ENCODE peak calls at places on chromosomes 13 and 19, in four cellular contexts. One of them, this sample, is unnamed.

GRCh38 chr19:11437955-11438354 is 2.5 kb downstream of the PRKCSH start:
- DNase-seq in right lobe of liver: no peak
- DNase-seq in pancreas: no peak
- DNase-seq in psoas muscle: no peak
- DNase-seq in this sample: no peak

GRCh38 chr13:100954430-100955361 is 280.1 kb upstream of the TMTC4 start:
- DNase-seq in psoas muscle: no peak
- DNase-seq in right lobe of liver: no peak
- DNase-seq in pancreas: no peak
- DNase-seq in this sample: no peak

GRCh38 chr13:80037505-80037888 is 303.4 kb downstream of the SPRY2 start:
- DNase-seq in psoas muscle: no peak
- DNase-seq in right lobe of liver: no peak
- DNase-seq in pancreas: no peak
- DNase-seq in this sample: no peak

GRCh38 chr19:30227071-30227621 is 145.0 kb upstream of the ZNF536 start:
- DNase-seq in right lobe of liver: no peak
- DNase-seq in psoas muscle: no peak
- DNase-seq in pancreas: no peak
- DNase-seq in this sample: peak; percentile 19

GRCh38 chr19:343941-344624 is 513 bp downstream of the MIER2 start:
- DNase-seq in right lobe of liver: no peak
- DNase-seq in psoas muscle: peak; percentile 30
- DNase-seq in pancreas: no peak
- DNase-seq in this sample: no peak

GRCh38 chr19:3494051-3494450 is 6.4 kb downstream of the DOHH start:
- DNase-seq in pancreas: no peak
- DNase-seq in right lobe of liver: no peak
- DNase-seq in psoas muscle: no peak
- DNase-seq in this sample: peak; percentile 61

GRCh38 chr13:92719868-92720267 is 506.7 kb upstream of the GPC6 start:
- DNase-seq in right lobe of liver: no peak
- DNase-seq in pancreas: no peak
- DNase-seq in psoas muscle: no peak
- DNase-seq in this sample: no peak

GRCh38 chr13:74246398-74246975 is 112.3 kb upstream of the KLF12 start:
- DNase-seq in psoas muscle: no peak
- DNase-seq in pancreas: no peak
- DNase-seq in right lobe of liver: no peak
- DNase-seq in this sample: no peak

GRCh38 chr13:33543089-33543459 is 257.5 kb upstream of the STARD13 start:
- DNase-seq in right lobe of liver: no peak
- DNase-seq in pancreas: no peak
- DNase-seq in psoas muscle: no peak
- DNase-seq in this sample: no peak

GRCh38 chr13:35179494-35179893 is 237.4 kb downstream of the NBEA start:
- DNase-seq in right lobe of liver: no peak
- DNase-seq in psoas muscle: no peak
- DNase-seq in pancreas: no peak
- DNase-seq in this sample: no peak

GRCh38 chr19:45601524-45602522 is at the start of gene GPR4:
- DNase-seq in right lobe of liver: no peak
- DNase-seq in pancreas: no peak
- DNase-seq in psoas muscle: no peak
- DNase-seq in this sample: peak; percentile 72

GRCh38 chr19:6092329-6093286 is 17.7 kb downstream of the RFX2 start:
- DNase-seq in right lobe of liver: peak; percentile 68
- DNase-seq in pancreas: peak; percentile 74
- DNase-seq in psoas muscle: peak; percentile 82
- DNase-seq in this sample: peak; percentile 84

GRCh38 chr13:110756268-110756667 is 42.8 kb downstream of the ING1 start:
- DNase-seq in psoas muscle: no peak
- DNase-seq in right lobe of liver: no peak
- DNase-seq in pancreas: no peak
- DNase-seq in this sample: no peak

GRCh38 chr19:1513492-1514294 is 874 bp upstream of the ADAMTSL5 start:
- DNase-seq in pancreas: peak; percentile 76
- DNase-seq in right lobe of liver: peak; percentile 68
- DNase-seq in psoas muscle: peak; percentile 63
- DNase-seq in this sample: peak; percentile 77

GRCh38 chr19:12834976-12835757 is 788 bp upstream of the RTBDN start:
- DNase-seq in pancreas: peak; percentile 50
- DNase-seq in right lobe of liver: no peak
- DNase-seq in psoas muscle: no peak
- DNase-seq in this sample: peak; percentile 42

GRCh38 chr13:68257111-68257842 is 1027.1 kb upstream of the PCDH9 start:
- DNase-seq in right lobe of liver: no peak
- DNase-seq in pancreas: no peak
- DNase-seq in psoas muscle: no peak
- DNase-seq in this sample: no peak

GRCh38 chr19:40921005-40921897 is 39.2 kb upstream of the CYP2A7 start:
- DNase-seq in pancreas: peak; percentile 66
- DNase-seq in psoas muscle: no peak
- DNase-seq in right lobe of liver: peak; percentile 92
- DNase-seq in this sample: peak; percentile 90

GRCh38 chr13:19596960-19597361 is 35.6 kb upstream of the TPTE2 start:
- DNase-seq in pancreas: no peak
- DNase-seq in psoas muscle: no peak
- DNase-seq in right lobe of liver: no peak
- DNase-seq in this sample: peak; percentile 86

GRCh38 chr19:48815870-48816501 is 5.2 kb upstream of the BCAT2 start:
- DNase-seq in right lobe of liver: no peak
- DNase-seq in pancreas: peak; percentile 57
- DNase-seq in psoas muscle: no peak
- DNase-seq in this sample: no peak

GRCh38 chr13:70960841-70961443 is 852.7 kb upstream of the KLHL1 start:
- DNase-seq in right lobe of liver: no peak
- DNase-seq in psoas muscle: no peak
- DNase-seq in pancreas: no peak
- DNase-seq in this sample: no peak

GRCh38 chr13:45827318-45827717 is 24.2 kb downstream of the SIAH3 start:
- DNase-seq in right lobe of liver: no peak
- DNase-seq in psoas muscle: no peak
- DNase-seq in pancreas: no peak
- DNase-seq in this sample: no peak

GRCh38 chr13:48749144-48749543 is 95.4 kb downstream of the CYSLTR2 start:
- DNase-seq in pancreas: no peak
- DNase-seq in psoas muscle: no peak
- DNase-seq in right lobe of liver: no peak
- DNase-seq in this sample: no peak

GRCh38 chr19:6156033-6156432 is 20.6 kb downstream of the ACSBG2 start:
- DNase-seq in right lobe of liver: no peak
- DNase-seq in psoas muscle: no peak
- DNase-seq in pancreas: no peak
- DNase-seq in this sample: no peak

GRCh38 chr13:44052843-44053607 is 173.3 kb downstream of the LACC1 start:
- DNase-seq in pancreas: no peak
- DNase-seq in right lobe of liver: no peak
- DNase-seq in psoas muscle: no peak
- DNase-seq in this sample: peak; percentile 72

GRCh38 chr13:59801107-59801880 is 362.4 kb downstream of the DIAPH3 start:
- DNase-seq in psoas muscle: no peak
- DNase-seq in pancreas: no peak
- DNase-seq in right lobe of liver: no peak
- DNase-seq in this sample: no peak

GRCh38 chr19:46383846-46384245 is 29.5 kb downstream of the CCDC8 start:
- DNase-seq in right lobe of liver: peak; percentile 42
- DNase-seq in pancreas: no peak
- DNase-seq in psoas muscle: no peak
- DNase-seq in this sample: no peak

GRCh38 chr13:49836516-49836915 is 44.0 kb upstream of the KPNA3 start:
- DNase-seq in right lobe of liver: no peak
- DNase-seq in psoas muscle: no peak
- DNase-seq in pancreas: peak; percentile 41
- DNase-seq in this sample: peak; percentile 50

GRCh38 chr19:42275517-42275916 is 6.5 kb downstream of the CIC start:
- DNase-seq in psoas muscle: no peak
- DNase-seq in pancreas: no peak
- DNase-seq in right lobe of liver: no peak
- DNase-seq in this sample: no peak
- H3K4me1 ChIP-seq in psoas muscle: peaks cover 68% of the 10 kb centered on the region
- H3K4me1 ChIP-seq in pancreas: peaks cover 25% of the 10 kb centered on the region
- H3K4me1 ChIP-seq in right lobe of liver: peaks cover 3% of the 10 kb centered on the region
- H3K4me1 ChIP-seq in this sample: peaks cover 9% of the 10 kb centered on the region

GRCh38 chr19:7636317-7636690 is 606 bp upstream of the STXBP2 start:
- DNase-seq in right lobe of liver: no peak
- DNase-seq in pancreas: no peak
- DNase-seq in psoas muscle: no peak
- DNase-seq in this sample: no peak
- H3K4me3 ChIP-seq in right lobe of liver: peak overlapping the region; percentile 82
- H3K4me3 ChIP-seq in pancreas: peak overlapping the region; percentile 87
- H3K4me3 ChIP-seq in psoas muscle: no peak overlapping the region
- H3K4me3 ChIP-seq in this sample: peak overlapping the region; percentile 63

GRCh38 chr19:51986309-51987291 is at the start of gene ZNF350:
- DNase-seq in right lobe of liver: peak; percentile 98
- DNase-seq in psoas muscle: peak; percentile 90
- DNase-seq in pancreas: peak; percentile 82
- DNase-seq in this sample: peak; percentile 76
- H3K9me3 ChIP-seq in right lobe of liver: peaks cover 26% of the 10 kb centered on the region
- H3K9me3 ChIP-seq in psoas muscle: peaks cover 57% of the 10 kb centered on the region
- H3K9me3 ChIP-seq in pancreas: no peaks in the 10 kb centered on the region
- H3K9me3 ChIP-seq in this sample: peaks cover 65% of the 10 kb centered on the region

GRCh38 chr13:27964741-27965323 is 4.3 kb downstream of the CDX2 start:
- DNase-seq in right lobe of liver: no peak
- DNase-seq in psoas muscle: no peak
- DNase-seq in pancreas: peak; percentile 53
- DNase-seq in this sample: no peak

GRCh38 chr13:27962128-27962841 is 6.8 kb downstream of the CDX2 start:
- DNase-seq in pancreas: no peak
- DNase-seq in psoas muscle: no peak
- DNase-seq in right lobe of liver: no peak
- DNase-seq in this sample: peak; percentile 92

GRCh38 chr13:27965343-27965739 is 3.8 kb downstream of the CDX2 start:
- DNase-seq in pancreas: no peak
- DNase-seq in right lobe of liver: no peak
- DNase-seq in psoas muscle: no peak
- DNase-seq in this sample: peak; percentile 32

GRCh38 chr13:27961227-27962085 is 7.7 kb downstream of the CDX2 start:
- DNase-seq in pancreas: no peak
- DNase-seq in psoas muscle: no peak
- DNase-seq in right lobe of liver: no peak
- DNase-seq in this sample: no peak

GRCh38 chr13:27962982-27963381 is 6.1 kb downstream of the CDX2 start:
- DNase-seq in right lobe of liver: no peak
- DNase-seq in pancreas: no peak
- DNase-seq in psoas muscle: no peak
- DNase-seq in this sample: no peak
- H3K4me1 ChIP-seq in right lobe of liver: no peaks in the 10 kb centered on the region
- H3K4me1 ChIP-seq in pancreas: peaks cover 19% of the 10 kb centered on the region
- H3K4me1 ChIP-seq in psoas muscle: peaks cover 6% of the 10 kb centered on the region
- H3K4me1 ChIP-seq in this sample: peaks cover 64% of the 10 kb centered on the region

GRCh38 chr19:8988204-8988603 is 22.0 kb downstream of the MUC16 start:
- DNase-seq in psoas muscle: no peak
- DNase-seq in right lobe of liver: no peak
- DNase-seq in pancreas: no peak
- DNase-seq in this sample: no peak
- H3K4me3 ChIP-seq in psoas muscle: no peak overlapping the region
- H3K4me3 ChIP-seq in right lobe of liver: no peak overlapping the region
- H3K4me3 ChIP-seq in pancreas: no peak overlapping the region
- H3K4me3 ChIP-seq in this sample: no peak overlapping the region

GRCh38 chr19:14715841-14716240 is 26.0 kb downstream of the ZNF333 start:
- DNase-seq in right lobe of liver: no peak
- DNase-seq in psoas muscle: no peak
- DNase-seq in pancreas: no peak
- DNase-seq in this sample: no peak
- H3K9me3 ChIP-seq in right lobe of liver: peaks cover 28% of the 10 kb centered on the region
- H3K9me3 ChIP-seq in psoas muscle: peaks cover 63% of the 10 kb centered on the region
- H3K9me3 ChIP-seq in pancreas: peaks cover 10% of the 10 kb centered on the region
- H3K9me3 ChIP-seq in this sample: peaks cover 17% of the 10 kb centered on the region

DNA sequence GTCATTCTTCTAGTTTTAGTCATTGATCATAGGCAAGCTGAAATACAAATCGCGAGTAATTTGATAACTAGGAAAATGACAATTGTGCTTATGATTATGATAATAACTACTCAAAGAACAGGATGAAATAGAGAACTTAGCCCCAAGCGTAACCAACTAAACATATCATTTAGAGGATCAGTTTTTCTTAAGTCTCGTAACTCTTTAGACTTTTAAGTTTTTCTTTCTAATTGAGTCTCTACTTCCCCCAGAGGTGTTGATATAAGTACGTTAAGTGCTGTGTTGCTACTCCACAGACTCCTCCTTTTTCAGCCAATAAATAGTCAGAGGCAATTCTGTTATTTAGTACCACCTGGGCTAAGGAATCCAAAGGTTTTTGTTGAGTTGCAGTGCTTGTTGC is 96.3 kb downstream of the NHLRC3 start:
- DNase-seq in right lobe of liver: no peak
- DNase-seq in psoas muscle: no peak
- DNase-seq in pancreas: no peak
- DNase-seq in this sample: no peak
- H3K4me1 ChIP-seq in right lobe of liver: no peaks in the 10 kb centered on the region
- H3K4me1 ChIP-seq in psoas muscle: no peaks in the 10 kb centered on the region
- H3K4me1 ChIP-seq in pancreas: no peaks in the 10 kb centered on the region
- H3K4me1 ChIP-seq in this sample: no peaks in the 10 kb centered on the region

GRCh38 chr13:113546571-113547247 is 37.8 kb upstream of the TFDP1 start:
- DNase-seq in psoas muscle: peak; percentile 59
- DNase-seq in right lobe of liver: no peak
- DNase-seq in pancreas: no peak
- DNase-seq in this sample: no peak
- H3K4me3 ChIP-seq in psoas muscle: no peak overlapping the region
- H3K4me3 ChIP-seq in right lobe of liver: no peak overlapping the region
- H3K4me3 ChIP-seq in pancreas: no peak overlapping the region
- H3K4me3 ChIP-seq in this sample: no peak overlapping the region

GRCh38 chr19:9498183-9498902 is at the start of gene ZNF560:
- DNase-seq in pancreas: no peak
- DNase-seq in psoas muscle: no peak
- DNase-seq in right lobe of liver: no peak
- DNase-seq in this sample: no peak

GRCh38 chr19:9494096-9494495 is 4.3 kb downstream of the ZNF560 start:
- DNase-seq in pancreas: no peak
- DNase-seq in right lobe of liver: no peak
- DNase-seq in psoas muscle: no peak
- DNase-seq in this sample: no peak
- H3K9me3 ChIP-seq in pancreas: no peaks in the 10 kb centered on the region
- H3K9me3 ChIP-seq in right lobe of liver: no peaks in the 10 kb centered on the region
- H3K9me3 ChIP-seq in psoas muscle: peaks cover 13% of the 10 kb centered on the region
- H3K9me3 ChIP-seq in this sample: no peaks in the 10 kb centered on the region

This sample was measured in Caco-2.